ENCODE peak calls at places on chromosomes 7 and 10, in eight cellular contexts. X, Z, D, F, G, T, V and R are unnamed samples.
A peak's percentile ranks its signal among the peaks of the same experiment; 100 is the strongest.

GRCh38 chr10:4736183-4736582 is 89.8 kb upstream of the AKR1E2 start:
- DNase-seq in X (no peak), Z (no peak), D (no peak), F (no peak), G (no peak), T (no peak), V (no peak), R (no peak)

GRCh38 chr10:87635498-87636312 is 24.0 kb upstream of the PAPSS2 start:
- DNase-seq in X (no peak), Z (no peak), D (no peak), F (no peak), G (no peak), T (peak; percentile 78), V (peak; percentile 93), R (no peak)

GRCh38 chr10:33005322-33006282 is 47.6 kb upstream of the ITGB1 start:
- DNase-seq in X (peak; percentile 40), Z (peak; percentile 54), D (peak; percentile 83), F (peak; percentile 15), G (peak; percentile 40), T (peak; percentile 99), V (peak; percentile 96), R (no peak)

GRCh38 chr7:117857718-117858117 is 15.5 kb downstream of the CTTNBP2 start:
- DNase-seq in X (no peak), Z (no peak), D (no peak), F (no peak), G (no peak), T (no peak), V (no peak), R (no peak)

GRCh38 chr10:46284286-46285229 is 2.2 kb upstream of the ANTXRL start:
- DNase-seq in X (peak; percentile 25), Z (peak; percentile 61), D (peak; percentile 90), F (peak; percentile 70), G (peak; percentile 75), T (peak; percentile 54), V (peak; percentile 73), R (no peak)

GRCh38 chr10:120575411-120575810 is 118.4 kb downstream of the PLPP4 start:
- DNase-seq in X (no peak), Z (no peak), D (no peak), F (no peak), G (no peak), T (no peak), V (no peak), R (no peak)

GRCh38 chr10:122051609-122052385 is 62.8 kb downstream of the TACC2 start:
- DNase-seq in X (no peak), Z (peak; percentile 51), D (peak; percentile 77), F (no peak), G (no peak), T (peak; percentile 68), V (peak; percentile 69), R (no peak)

GRCh38 chr10:120392245-120392644 is 64.8 kb upstream of the PLPP4 start:
- DNase-seq in X (no peak), Z (no peak), D (no peak), F (no peak), G (no peak), T (no peak), V (no peak), R (no peak)

GRCh38 chr10:82249141-82249540 is 374.1 kb downstream of the NRG3 start:
- DNase-seq in X (no peak), Z (no peak), D (no peak), F (no peak), G (no peak), T (no peak), V (no peak), R (no peak)

GRCh38 chr10:21173964-21174669 is 277.0 kb upstream of the NEBL start:
- DNase-seq in X (no peak), Z (peak; percentile 33), D (peak; percentile 80), F (peak; percentile 33), G (peak; percentile 67), T (no peak), V (peak; percentile 23), R (no peak)

GRCh38 chr7:108211382-108212201 is 81.4 kb upstream of the LAMB4 start:
- DNase-seq in X (no peak), Z (no peak), D (no peak), F (peak; percentile 19), G (no peak), T (peak; percentile 74), V (peak; percentile 79), R (no peak)

GRCh38 chr7:22559829-22560489 is 60.0 kb upstream of the STEAP1B start:
- DNase-seq in X (peak; percentile 35), Z (peak; percentile 59), D (peak; percentile 81), F (peak; percentile 51), G (peak; percentile 47), T (peak; percentile 87), V (peak; percentile 79), R (peak; percentile 56)

GRCh38 chr7:81330108-81330507 is 411.3 kb upstream of the SEMA3C start:
- DNase-seq in X (no peak), Z (no peak), D (no peak), F (no peak), G (no peak), T (no peak), V (no peak), R (no peak)

GRCh38 chr7:27462575-27463270 is 200.0 kb downstream of the HIBADH start:
- DNase-seq in X (no peak), Z (no peak), D (no peak), F (no peak), G (no peak), T (peak; percentile 22), V (peak; percentile 59), R (no peak)

GRCh38 chr7:28096713-28097112 is 83.9 kb downstream of the JAZF1 start:
- DNase-seq in X (no peak), Z (peak; percentile 43), D (peak; percentile 80), F (peak; percentile 53), G (no peak), T (peak; percentile 77), V (peak; percentile 83), R (no peak)

GRCh38 chr7:99497771-99498545 is 2.1 kb downstream of the ZNF394 start:
- DNase-seq in X (no peak), Z (no peak), D (no peak), F (no peak), G (no peak), T (no peak), V (no peak), R (no peak)

GRCh38 chr7:29139191-29139590 is 7.1 kb downstream of the CPVL start:
- DNase-seq in X (no peak), Z (no peak), D (no peak), F (no peak), G (no peak), T (peak; percentile 28), V (peak; percentile 84), R (no peak)